ENCODE peak calls at places on chromosome 7, in six cellular contexts. One of them, this sample, is unnamed.

GRCh38 chr7:100888529-100888987 is 957 bp downstream of the UFSP1 start:
- DNase-seq in A549: no peak
- DNase-seq in stomach: no peak
- DNase-seq in lower lobe of right lung: no peak
- DNase-seq in CD4-positive, alpha-beta T cell: no peak
- DNase-seq in nephron progenitor cell: no peak
- DNase-seq in this sample: no peak

GRCh38 chr7:98078197-98078870 is 28.3 kb upstream of the LMTK2 start:
- DNase-seq in A549: no peak
- DNase-seq in stomach: peak
- DNase-seq in lower lobe of right lung: no peak
- DNase-seq in CD4-positive, alpha-beta T cell: no peak
- DNase-seq in nephron progenitor cell: no peak
- DNase-seq in this sample: no peak

GRCh38 chr7:155298288-155298833 is 683 bp downstream of the INSIG1 start:
- DNase-seq in A549: no peak
- DNase-seq in stomach: no peak
- DNase-seq in lower lobe of right lung: no peak
- DNase-seq in CD4-positive, alpha-beta T cell: no peak
- DNase-seq in nephron progenitor cell: peak
- DNase-seq in this sample: no peak

GRCh38 chr7:152177696-152178404 is 152.4 kb downstream of the GALNT11 start:
- DNase-seq in A549: no peak
- DNase-seq in stomach: no peak
- DNase-seq in lower lobe of right lung: no peak
- DNase-seq in CD4-positive, alpha-beta T cell: no peak
- DNase-seq in nephron progenitor cell: no peak
- DNase-seq in this sample: no peak

GRCh38 chr7:130971297-130971696 is 237.3 kb upstream of the KLF14 start:
- DNase-seq in A549: no peak
- DNase-seq in stomach: no peak
- DNase-seq in lower lobe of right lung: no peak
- DNase-seq in CD4-positive, alpha-beta T cell: no peak
- DNase-seq in nephron progenitor cell: no peak
- DNase-seq in this sample: no peak

GRCh38 chr7:27182861-27183681 is 2.0 kb downstream of the HOXA11 start:
- DNase-seq in A549: no peak
- DNase-seq in stomach: peak
- DNase-seq in lower lobe of right lung: peak
- DNase-seq in CD4-positive, alpha-beta T cell: no peak
- DNase-seq in nephron progenitor cell: peak
- DNase-seq in this sample: peak

GRCh38 chr7:92517626-92518025 is 10.7 kb downstream of the PEX1 start:
- DNase-seq in A549: no peak
- DNase-seq in stomach: no peak
- DNase-seq in lower lobe of right lung: no peak
- DNase-seq in CD4-positive, alpha-beta T cell: no peak
- DNase-seq in nephron progenitor cell: no peak
- DNase-seq in this sample: no peak

GRCh38 chr7:159117366-159118219 is 27.1 kb downstream of the VIPR2 start:
- DNase-seq in A549: no peak
- DNase-seq in stomach: no peak
- DNase-seq in lower lobe of right lung: no peak
- DNase-seq in CD4-positive, alpha-beta T cell: no peak
- DNase-seq in nephron progenitor cell: peak
- DNase-seq in this sample: no peak

GRCh38 chr7:45181991-45182855 is 24.6 kb downstream of the RAMP3 start:
- DNase-seq in A549: no peak
- DNase-seq in stomach: no peak
- DNase-seq in lower lobe of right lung: peak
- DNase-seq in CD4-positive, alpha-beta T cell: no peak
- DNase-seq in nephron progenitor cell: no peak
- DNase-seq in this sample: peak

GRCh38 chr7:44212018-44212417 is 11.2 kb downstream of the YKT6 start:
- DNase-seq in A549: no peak
- DNase-seq in stomach: no peak
- DNase-seq in lower lobe of right lung: no peak
- DNase-seq in CD4-positive, alpha-beta T cell: no peak
- DNase-seq in nephron progenitor cell: no peak
- DNase-seq in this sample: no peak

GRCh38 chr7:68722044-68722443 is 876.2 kb upstream of the AUTS2 start:
- DNase-seq in A549: no peak
- DNase-seq in stomach: no peak
- DNase-seq in lower lobe of right lung: no peak
- DNase-seq in CD4-positive, alpha-beta T cell: no peak
- DNase-seq in nephron progenitor cell: no peak
- DNase-seq in this sample: no peak

GRCh38 chr7:137354361-137354760 is 10.8 kb upstream of the PTN start:
- DNase-seq in A549: no peak
- DNase-seq in stomach: no peak
- DNase-seq in lower lobe of right lung: no peak
- DNase-seq in CD4-positive, alpha-beta T cell: no peak
- DNase-seq in nephron progenitor cell: no peak
- DNase-seq in this sample: no peak

GRCh38 chr7:44073664-44074348 is 8.4 kb upstream of the PGAM2 start:
- DNase-seq in A549: no peak
- DNase-seq in stomach: peak
- DNase-seq in lower lobe of right lung: peak
- DNase-seq in CD4-positive, alpha-beta T cell: no peak
- DNase-seq in nephron progenitor cell: no peak
- DNase-seq in this sample: no peak

GRCh38 chr7:26208040-26208439 is 6.5 kb downstream of the CBX3 start:
- DNase-seq in A549: no peak
- DNase-seq in stomach: no peak
- DNase-seq in lower lobe of right lung: no peak
- DNase-seq in CD4-positive, alpha-beta T cell: no peak
- DNase-seq in nephron progenitor cell: no peak
- DNase-seq in this sample: no peak

GRCh38 chr7:149414745-149415390 is 46.0 kb downstream of the ZNF777 start:
- DNase-seq in A549: no peak
- DNase-seq in stomach: no peak
- DNase-seq in lower lobe of right lung: no peak
- DNase-seq in CD4-positive, alpha-beta T cell: peak
- DNase-seq in nephron progenitor cell: peak
- DNase-seq in this sample: peak

GRCh38 chr7:77425151-77426051 is 9.3 kb upstream of the GSAP start:
- DNase-seq in A549: peak
- DNase-seq in stomach: no peak
- DNase-seq in lower lobe of right lung: no peak
- DNase-seq in CD4-positive, alpha-beta T cell: no peak
- DNase-seq in nephron progenitor cell: no peak
- DNase-seq in this sample: no peak

GRCh38 chr7:50552139-50552538 is 13.1 kb downstream of the DDC start:
- DNase-seq in A549: no peak
- DNase-seq in stomach: no peak
- DNase-seq in lower lobe of right lung: no peak
- DNase-seq in CD4-positive, alpha-beta T cell: no peak
- DNase-seq in nephron progenitor cell: no peak
- DNase-seq in this sample: no peak

GRCh38 chr7:96598421-96598820 is 111.2 kb downstream of the SEM1 start:
- DNase-seq in A549: no peak
- DNase-seq in stomach: no peak
- DNase-seq in lower lobe of right lung: no peak
- DNase-seq in CD4-positive, alpha-beta T cell: no peak
- DNase-seq in nephron progenitor cell: no peak
- DNase-seq in this sample: no peak

GRCh38 chr7:5634107-5634950 is 147.1 kb downstream of the RNF216 start:
- DNase-seq in A549: no peak
- DNase-seq in stomach: no peak
- DNase-seq in lower lobe of right lung: no peak
- DNase-seq in CD4-positive, alpha-beta T cell: no peak
- DNase-seq in nephron progenitor cell: peak
- DNase-seq in this sample: peak

GRCh38 chr7:22356855-22357310 is at the start of gene RAPGEF5:
- DNase-seq in A549: peak
- DNase-seq in stomach: peak
- DNase-seq in lower lobe of right lung: peak
- DNase-seq in CD4-positive, alpha-beta T cell: no peak
- DNase-seq in nephron progenitor cell: peak
- DNase-seq in this sample: no peak

GRCh38 chr7:122584852-122585251 is 114.1 kb downstream of the RNF133 start:
- DNase-seq in A549: no peak
- DNase-seq in stomach: no peak
- DNase-seq in lower lobe of right lung: no peak
- DNase-seq in CD4-positive, alpha-beta T cell: no peak
- DNase-seq in nephron progenitor cell: no peak
- DNase-seq in this sample: no peak

GRCh38 chr7:68224041-68224534 is 1227.5 kb downstream of the TYW1 start:
- DNase-seq in A549: no peak
- DNase-seq in stomach: no peak
- DNase-seq in lower lobe of right lung: no peak
- DNase-seq in CD4-positive, alpha-beta T cell: no peak
- DNase-seq in nephron progenitor cell: no peak
- DNase-seq in this sample: no peak

GRCh38 chr7:71637578-71637977 is 505.6 kb downstream of the GALNT17 start:
- DNase-seq in A549: no peak
- DNase-seq in stomach: no peak
- DNase-seq in lower lobe of right lung: no peak
- DNase-seq in CD4-positive, alpha-beta T cell: no peak
- DNase-seq in nephron progenitor cell: no peak
- DNase-seq in this sample: no peak

GRCh38 chr7:84021292-84021898 is 173.2 kb downstream of the SEMA3A start:
- DNase-seq in A549: no peak
- DNase-seq in stomach: no peak
- DNase-seq in lower lobe of right lung: no peak
- DNase-seq in CD4-positive, alpha-beta T cell: no peak
- DNase-seq in nephron progenitor cell: no peak
- DNase-seq in this sample: no peak

GRCh38 chr7:25124485-25125136 is 449 bp downstream of the CYCS start:
- DNase-seq in A549: no peak
- DNase-seq in stomach: no peak
- DNase-seq in lower lobe of right lung: no peak
- DNase-seq in CD4-positive, alpha-beta T cell: no peak
- DNase-seq in nephron progenitor cell: peak
- DNase-seq in this sample: no peak

GRCh38 chr7:34823650-34824258 is 165.7 kb downstream of the NPSR1 start:
- DNase-seq in A549: peak
- DNase-seq in stomach: peak
- DNase-seq in lower lobe of right lung: no peak
- DNase-seq in CD4-positive, alpha-beta T cell: peak
- DNase-seq in nephron progenitor cell: peak
- DNase-seq in this sample: peak
- TF ChIP-seq CTCF in A549: peak
- TF ChIP-seq CTCF in stomach: peak
- TF ChIP-seq CTCF in lower lobe of right lung: peak
- TF ChIP-seq CTCF in CD4-positive, alpha-beta T cell: peak
- TF ChIP-seq CTCF in nephron progenitor cell: peak
- TF ChIP-seq CTCF in this sample: peak

GRCh38 chr7:39948932-39949928 is 826 bp upstream of the CDK13 start:
- DNase-seq in A549: peak
- DNase-seq in stomach: peak
- DNase-seq in lower lobe of right lung: peak
- DNase-seq in CD4-positive, alpha-beta T cell: peak
- DNase-seq in nephron progenitor cell: peak
- DNase-seq in this sample: peak

GRCh38 chr7:39950473-39951155 is 558 bp downstream of the CDK13 start:
- DNase-seq in A549: no peak
- DNase-seq in stomach: peak
- DNase-seq in lower lobe of right lung: peak
- DNase-seq in CD4-positive, alpha-beta T cell: peak
- DNase-seq in nephron progenitor cell: peak
- DNase-seq in this sample: peak

GRCh38 chr7:39948375-39948774 is 1.7 kb upstream of the CDK13 start:
- DNase-seq in A549: no peak
- DNase-seq in stomach: no peak
- DNase-seq in lower lobe of right lung: no peak
- DNase-seq in CD4-positive, alpha-beta T cell: no peak
- DNase-seq in nephron progenitor cell: peak
- DNase-seq in this sample: no peak

GRCh38 chr7:39951156-39951942 is 1.3 kb downstream of the CDK13 start:
- DNase-seq in A549: peak
- DNase-seq in stomach: peak
- DNase-seq in lower lobe of right lung: peak
- DNase-seq in CD4-positive, alpha-beta T cell: peak
- DNase-seq in nephron progenitor cell: peak
- DNase-seq in this sample: peak

GRCh38 chr7:39949980-39950472 is at the start of gene CDK13:
- DNase-seq in A549: peak
- DNase-seq in stomach: peak
- DNase-seq in lower lobe of right lung: peak
- DNase-seq in CD4-positive, alpha-beta T cell: peak
- DNase-seq in nephron progenitor cell: peak
- DNase-seq in this sample: peak
- TF ChIP-seq CTCF in A549: no peak
- TF ChIP-seq CTCF in stomach: no peak
- TF ChIP-seq CTCF in lower lobe of right lung: peak
- TF ChIP-seq CTCF in CD4-positive, alpha-beta T cell: no peak
- TF ChIP-seq CTCF in nephron progenitor cell: no peak
- TF ChIP-seq CTCF in this sample: peak

DNA sequence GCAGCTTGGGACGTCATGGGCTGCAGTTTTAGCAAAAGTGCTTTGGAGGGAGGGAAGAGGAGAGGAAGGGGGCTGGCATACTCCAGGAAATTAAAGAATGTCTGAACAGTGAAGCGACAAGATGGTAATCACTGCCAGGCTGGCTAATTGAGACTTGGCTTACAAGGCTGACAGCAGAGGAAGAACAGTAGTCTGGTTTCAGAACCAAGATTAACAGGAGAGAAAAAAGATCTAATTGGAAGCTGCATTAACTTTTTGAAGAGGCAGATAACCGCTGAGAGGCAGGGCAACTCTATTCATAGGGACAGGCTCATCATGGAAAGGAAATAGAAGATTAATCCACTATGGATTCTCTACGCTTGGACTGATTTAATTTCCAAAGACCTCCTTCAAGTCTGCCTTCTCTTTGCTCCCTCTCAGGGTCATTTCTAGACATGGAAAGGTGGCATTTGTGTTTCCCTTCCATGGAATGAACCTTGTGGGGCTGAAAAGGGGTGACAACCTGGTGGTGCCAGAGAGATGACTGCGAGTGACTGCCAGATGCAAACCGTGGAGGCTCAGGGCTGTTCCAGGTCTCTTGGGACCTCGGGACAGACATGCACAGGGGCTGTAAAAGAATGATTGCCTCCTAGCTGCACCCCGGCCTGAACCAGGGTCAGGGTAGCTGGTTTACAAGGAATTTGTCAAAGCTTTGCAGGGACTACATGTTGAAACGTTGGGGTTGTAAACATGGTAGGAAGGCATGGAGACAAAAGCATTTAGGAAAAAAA is 210.2 kb upstream of the NPY start:
- DNase-seq in A549: no peak
- DNase-seq in stomach: no peak
- DNase-seq in lower lobe of right lung: no peak
- DNase-seq in CD4-positive, alpha-beta T cell: no peak
- DNase-seq in nephron progenitor cell: peak
- DNase-seq in this sample: no peak
- TF ChIP-seq CTCF in A549: no peak
- TF ChIP-seq CTCF in stomach: no peak
- TF ChIP-seq CTCF in lower lobe of right lung: no peak
- TF ChIP-seq CTCF in CD4-positive, alpha-beta T cell: no peak
- TF ChIP-seq CTCF in nephron progenitor cell: no peak
- TF ChIP-seq CTCF in this sample: no peak

GRCh38 chr7:88357295-88357694 is 50.6 kb upstream of the STEAP4 start:
- DNase-seq in A549: no peak
- DNase-seq in stomach: peak
- DNase-seq in lower lobe of right lung: peak
- DNase-seq in CD4-positive, alpha-beta T cell: no peak
- DNase-seq in nephron progenitor cell: no peak
- DNase-seq in this sample: no peak
- TF ChIP-seq CTCF in A549: no peak
- TF ChIP-seq CTCF in stomach: peak
- TF ChIP-seq CTCF in lower lobe of right lung: peak
- TF ChIP-seq CTCF in CD4-positive, alpha-beta T cell: no peak
- TF ChIP-seq CTCF in nephron progenitor cell: no peak
- TF ChIP-seq CTCF in this sample: peak